ENCODE peak calls at places on chromosomes 1 and 21, in four cellular contexts. C is stimulated activated CD4-positive, alpha-beta T cell treated with anti-CD3 and anti-CD28 coated beads, TNF-alpha, amount 100 ng/mL, for 1 hour; J is retina; L is right cardiac atrium. R is an unnamed sample.

GRCh38 chr1:192131914-192132313 is 26.3 kb upstream of the RGS18 start:
- DNase-seq in C (no peak), J (no peak), L (no peak), R (no peak)

GRCh38 chr1:230291731-230292620 is 134.2 kb downstream of the PGBD5 start:
- DNase-seq in C (no peak), J (peak; percentile 44), L (no peak), R (no peak)

GRCh38 chr1:228898582-228898992 is 163.3 kb downstream of the RHOU start:
- DNase-seq in J (no peak), L (peak; percentile 38), C (no peak), R (no peak)

GRCh38 chr1:235708390-235708962 is 58.9 kb upstream of the GNG4 start:
- DNase-seq in J (no peak), L (no peak), C (no peak), R (no peak)

GRCh38 chr1:67298762-67299161 is 8.9 kb upstream of the IL12RB2 start:
- DNase-seq in C (no peak), L (no peak), J (no peak), R (no peak)

GRCh38 chr1:110875216-110875731 is 2.3 kb downstream of the CD53 start:
- DNase-seq in C (no peak), J (no peak), L (no peak), R (no peak)

GRCh38 chr1:214008791-214009612 is 21.2 kb downstream of the PROX1 start:
- DNase-seq in L (no peak), C (no peak), J (peak; percentile 63), R (no peak)

GRCh38 chr21:36747815-36748381 is 49.0 kb downstream of the SIM2 start:
- DNase-seq in L (peak; percentile 81), J (peak; percentile 66), C (no peak), R (no peak)

GRCh38 chr1:241610056-241610815 is 29.9 kb downstream of the CHML start:
- DNase-seq in L (peak; percentile 32), C (no peak), J (no peak), R (no peak)

GRCh38 chr1:76240321-76240720 is 165.8 kb downstream of the ST6GALNAC3 start:
- DNase-seq in L (no peak), C (no peak), J (no peak), R (no peak)

GRCh38 chr1:209202826-209203439 is 380.6 kb upstream of the CAMK1G start:
- DNase-seq in J (peak; percentile 55), C (no peak), L (no peak), R (no peak)

GRCh38 chr1:66335859-66336640 is 197.9 kb upstream of the SGIP1 start:
- DNase-seq in L (peak; percentile 85), C (peak; percentile 23), J (no peak), R (peak; percentile 39)

GRCh38 chr1:41726899-41727748 is 191.6 kb downstream of the HIVEP3 start:
- DNase-seq in J (no peak), L (peak; percentile 87), C (no peak), R (no peak)

GRCh38 chr1:171841931-171842723 is 829 bp downstream of the DNM3 start:
- DNase-seq in J (peak; percentile 76), C (no peak), L (peak; percentile 54), R (no peak)

GRCh38 chr1:212285685-212286436 is 651 bp downstream of the PPP2R5A start:
- DNase-seq in J (peak; percentile 84), C (peak; percentile 19), L (peak; percentile 85), R (peak; percentile 55)

GRCh38 chr1:94955767-94956632 is 29.1 kb upstream of the CNN3 start:
- DNase-seq in L (peak; percentile 78), J (peak; percentile 14), C (no peak), R (no peak)

GRCh38 chr1:215992620-215993019 is 425.5 kb downstream of the KCTD3 start:
- DNase-seq in J (peak; percentile 62), C (no peak), L (no peak), R (no peak)

GRCh38 chr1:219177940-219178339 is 4.3 kb downstream of the LYPLAL1 start:
- DNase-seq in C (no peak), J (no peak), L (no peak), R (no peak)

GRCh38 chr1:185284533-185285244 is 32.4 kb downstream of the IVNS1ABP start:
- DNase-seq in L (no peak), C (no peak), J (no peak), R (no peak)

GRCh38 chr1:31924839-31925238 is 13.3 kb downstream of the PTP4A2 start:
- DNase-seq in L (no peak), J (no peak), C (no peak), R (no peak)

GRCh38 chr1:113340038-113340437 is 50.3 kb upstream of the MAGI3 start:
- DNase-seq in J (no peak), C (no peak), L (no peak), R (no peak)

GRCh38 chr1:17569200-17570139 is 30.0 kb downstream of the ARHGEF10L start:
- DNase-seq in J (no peak), C (no peak), L (peak; percentile 91), R (no peak)

GRCh38 chr1:4794020-4794780 is 139.8 kb downstream of the AJAP1 start:
- DNase-seq in L (no peak), J (no peak), C (no peak), R (no peak)

GRCh38 chr1:84272401-84272800 is 29.1 kb upstream of the SAMD13 start:
- DNase-seq in C (no peak), J (no peak), L (no peak), R (no peak)

GRCh38 chr1:29452463-29453230 is 216.3 kb downstream of the PTPRU start:
- DNase-seq in L (no peak), J (no peak), C (no peak), R (no peak)

GRCh38 chr1:48665743-48666142 is 110.9 kb downstream of the BEND5 start:
- DNase-seq in C (no peak), J (no peak), L (no peak), R (no peak)

GRCh38 chr1:228098323-228098931 is 4.7 kb downstream of the C1orf35 start:
- DNase-seq in J (no peak), L (no peak), C (no peak), R (no peak)

GRCh38 chr1:87899746-87900145 is 571.1 kb downstream of the LMO4 start:
- DNase-seq in L (no peak), C (no peak), J (no peak), R (no peak)

GRCh38 chr1:69814926-69815325 is 247.2 kb downstream of the LRRC7 start:
- DNase-seq in J (no peak), L (no peak), C (no peak), R (no peak)

GRCh38 chr1:88175631-88176226 is 508.3 kb upstream of the PKN2 start:
- DNase-seq in L (no peak), J (no peak), C (no peak), R (no peak)

GRCh38 chr1:234276389-234276788 is 96.9 kb upstream of the COA6 start:
- DNase-seq in J (no peak), C (no peak), L (no peak), R (no peak)

GRCh38 chr1:208183977-208184901 is 59.9 kb downstream of the PLXNA2 start:
- DNase-seq in J (no peak), L (peak; percentile 77), C (no peak), R (no peak)

R was measured in activated T-helper 1 cell treated with anti-CD3 and anti-CD28 coated beads, Interleukin-2, amount 50 U/mL, for 16 hours.